ENCODE peak calls at places on chromosome 12, in four cellular contexts. One of them, this sample, is unnamed.

GRCh38 chr12:30796891-30797371 is 42.2 kb upstream of the CAPRIN2 start:
- DNase-seq in H1: peak
- DNase-seq in HepG2: no peak
- DNase-seq in K562: no peak
- DNase-seq in this sample: peak

GRCh38 chr12:59615392-59616165 is 19.8 kb downstream of the SLC16A7 start:
- DNase-seq in H1: no peak
- DNase-seq in HepG2: no peak
- DNase-seq in K562: no peak
- DNase-seq in this sample: no peak

GRCh38 chr12:52361553-52361952 is 5.7 kb downstream of the KRT85 start:
- DNase-seq in H1: no peak
- DNase-seq in HepG2: no peak
- DNase-seq in K562: no peak
- DNase-seq in this sample: no peak

GRCh38 chr12:77031745-77032144 is 33.6 kb downstream of the E2F7 start:
- DNase-seq in H1: no peak
- DNase-seq in HepG2: no peak
- DNase-seq in K562: no peak
- DNase-seq in this sample: peak

GRCh38 chr12:8123124-8123888 is at the start of gene CLEC4A:
- DNase-seq in H1: no peak
- DNase-seq in HepG2: no peak
- DNase-seq in K562: no peak
- DNase-seq in this sample: no peak

GRCh38 chr12:23721268-23721667 is 228.2 kb downstream of the SOX5 start:
- DNase-seq in H1: no peak
- DNase-seq in HepG2: no peak
- DNase-seq in K562: peak
- DNase-seq in this sample: no peak

GRCh38 chr12:122527478-122527944 is 462 bp downstream of the KNTC1 start:
- DNase-seq in H1: no peak
- DNase-seq in HepG2: no peak
- DNase-seq in K562: peak
- DNase-seq in this sample: peak

GRCh38 chr12:28316067-28316466 is 125.8 kb downstream of the CCDC91 start:
- DNase-seq in H1: no peak
- DNase-seq in HepG2: no peak
- DNase-seq in K562: no peak
- DNase-seq in this sample: no peak

GRCh38 chr12:4701863-4702262 is 18.3 kb upstream of the GALNT8 start:
- DNase-seq in H1: no peak
- DNase-seq in HepG2: no peak
- DNase-seq in K562: no peak
- DNase-seq in this sample: no peak

GRCh38 chr12:85057370-85057963 is 21.3 kb downstream of the LRRIQ1 start:
- DNase-seq in H1: peak
- DNase-seq in HepG2: peak
- DNase-seq in K562: peak
- DNase-seq in this sample: peak

GRCh38 chr12:47999816-48000215 is 4.5 kb downstream of the COL2A1 start:
- DNase-seq in H1: no peak
- DNase-seq in HepG2: no peak
- DNase-seq in K562: no peak
- DNase-seq in this sample: no peak

GRCh38 chr12:54173066-54173726 is 15.6 kb downstream of the SMUG1 start:
- DNase-seq in H1: peak
- DNase-seq in HepG2: no peak
- DNase-seq in K562: peak
- DNase-seq in this sample: peak

GRCh38 chr12:122421263-122421814 is 1.1 kb downstream of the CLIP1 start:
- DNase-seq in H1: no peak
- DNase-seq in HepG2: peak
- DNase-seq in K562: peak
- DNase-seq in this sample: peak

GRCh38 chr12:29562167-29562776 is 64.8 kb upstream of the OVCH1 start:
- DNase-seq in H1: no peak
- DNase-seq in HepG2: no peak
- DNase-seq in K562: no peak
- DNase-seq in this sample: no peak

GRCh38 chr12:51330186-51330585 is 6.2 kb upstream of the BIN2 start:
- DNase-seq in H1: no peak
- DNase-seq in HepG2: no peak
- DNase-seq in K562: no peak
- DNase-seq in this sample: no peak

GRCh38 chr12:20523658-20524057 is 155.3 kb downstream of the PDE3A start:
- DNase-seq in H1: no peak
- DNase-seq in HepG2: no peak
- DNase-seq in K562: no peak
- DNase-seq in this sample: no peak

GRCh38 chr12:25959069-25959961 is 833 bp downstream of the RASSF8 start:
- DNase-seq in H1: peak
- DNase-seq in HepG2: no peak
- DNase-seq in K562: no peak
- DNase-seq in this sample: peak

GRCh38 chr12:111764120-111764821 is 2.5 kb upstream of the ALDH2 start:
- DNase-seq in H1: no peak
- DNase-seq in HepG2: no peak
- DNase-seq in K562: no peak
- DNase-seq in this sample: no peak

GRCh38 chr12:88266851-88267360 is 124.8 kb downstream of the TMTC3 start:
- DNase-seq in H1: no peak
- DNase-seq in HepG2: no peak
- DNase-seq in K562: no peak
- DNase-seq in this sample: no peak

GRCh38 chr12:77115471-77115870 is 50.1 kb upstream of the E2F7 start:
- DNase-seq in H1: no peak
- DNase-seq in HepG2: no peak
- DNase-seq in K562: no peak
- DNase-seq in this sample: no peak

GRCh38 chr12:67747869-67748760 is 99.6 kb downstream of the DYRK2 start:
- DNase-seq in H1: no peak
- DNase-seq in HepG2: peak
- DNase-seq in K562: no peak
- DNase-seq in this sample: no peak

GRCh38 chr12:94616217-94616729 is 34.1 kb downstream of the TMCC3 start:
- DNase-seq in H1: no peak
- DNase-seq in HepG2: no peak
- DNase-seq in K562: peak
- DNase-seq in this sample: no peak

GRCh38 chr12:3303410-3304136 is 187.4 kb upstream of the PRMT8 start:
- DNase-seq in H1: peak
- DNase-seq in HepG2: peak
- DNase-seq in K562: no peak
- DNase-seq in this sample: peak

GRCh38 chr12:48788852-48789775 is at the start of gene ADCY6:
- DNase-seq in H1: peak
- DNase-seq in HepG2: peak
- DNase-seq in K562: peak
- DNase-seq in this sample: peak

GRCh38 chr12:124481257-124481750 is 86.1 kb downstream of the NCOR2 start:
- DNase-seq in H1: no peak
- DNase-seq in HepG2: peak
- DNase-seq in K562: no peak
- DNase-seq in this sample: no peak

GRCh38 chr12:84922721-84923120 is 10.1 kb upstream of the SLC6A15 start:
- DNase-seq in H1: no peak
- DNase-seq in HepG2: no peak
- DNase-seq in K562: no peak
- DNase-seq in this sample: no peak

GRCh38 chr12:66352197-66352596 is 49.9 kb downstream of the HELB start:
- DNase-seq in H1: peak
- DNase-seq in HepG2: peak
- DNase-seq in K562: no peak
- DNase-seq in this sample: peak

GRCh38 chr12:102756564-102756963 is 160.5 kb downstream of the PAH start:
- DNase-seq in H1: no peak
- DNase-seq in HepG2: no peak
- DNase-seq in K562: no peak
- DNase-seq in this sample: no peak

GRCh38 chr12:53602176-53602942 is 23.8 kb downstream of the ATF7 start:
- DNase-seq in H1: no peak
- DNase-seq in HepG2: no peak
- DNase-seq in K562: no peak
- DNase-seq in this sample: no peak

GRCh38 chr12:119631930-119632678 is 35.8 kb upstream of the PRKAB1 start:
- DNase-seq in H1: no peak
- DNase-seq in HepG2: peak
- DNase-seq in K562: no peak
- DNase-seq in this sample: no peak

GRCh38 chr12:20370001-20370381 is 1.7 kb downstream of the PDE3A start:
- DNase-seq in H1: peak
- DNase-seq in HepG2: no peak
- DNase-seq in K562: no peak
- DNase-seq in this sample: peak

GRCh38 chr12:25581067-25581466 is 28.0 kb upstream of the LMNTD1 start:
- DNase-seq in H1: no peak
- DNase-seq in HepG2: no peak
- DNase-seq in K562: no peak
- DNase-seq in this sample: no peak

GRCh38 chr12:30025317-30025716 is 241.6 kb upstream of the TMTC1 start:
- DNase-seq in H1: no peak
- DNase-seq in HepG2: no peak
- DNase-seq in K562: no peak
- DNase-seq in this sample: no peak

GRCh38 chr12:130919115-130919514 is 34.6 kb upstream of the ADGRD1 start:
- DNase-seq in H1: no peak
- DNase-seq in HepG2: no peak
- DNase-seq in K562: no peak
- DNase-seq in this sample: no peak

GRCh38 chr12:39368096-39368495 is 74.8 kb downstream of the KIF21A start:
- DNase-seq in H1: no peak
- DNase-seq in HepG2: no peak
- DNase-seq in K562: no peak
- DNase-seq in this sample: no peak

DNA sequence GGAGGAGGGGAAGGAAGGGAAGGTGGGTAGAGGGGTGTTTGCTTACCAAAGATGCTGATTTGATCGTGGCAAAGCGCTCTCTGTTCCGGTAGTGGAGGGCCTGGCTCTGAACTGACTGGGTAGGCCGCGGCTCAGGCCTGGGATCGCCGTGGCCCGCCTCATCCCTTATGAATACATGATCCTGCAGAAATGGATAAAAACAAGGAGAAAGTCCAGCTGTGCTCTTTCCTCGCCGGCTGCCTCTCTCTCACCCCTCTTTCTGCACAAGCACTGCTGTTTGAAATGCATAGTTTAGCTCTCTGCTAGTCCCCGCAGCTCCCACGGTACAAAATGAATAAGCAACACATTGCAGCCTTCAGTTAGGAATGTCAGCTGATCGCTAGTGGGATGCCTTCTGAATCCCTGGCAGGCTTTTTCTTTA is 53.8 kb downstream of the PEBP1 start:
- DNase-seq in H1: peak
- DNase-seq in HepG2: no peak
- DNase-seq in K562: no peak
- DNase-seq in this sample: peak
- H3K4me3 ChIP-seq in H1: no peak
- H3K4me3 ChIP-seq in HepG2: no peak
- H3K4me3 ChIP-seq in K562: no peak
- H3K4me3 ChIP-seq in this sample: peak

DNA sequence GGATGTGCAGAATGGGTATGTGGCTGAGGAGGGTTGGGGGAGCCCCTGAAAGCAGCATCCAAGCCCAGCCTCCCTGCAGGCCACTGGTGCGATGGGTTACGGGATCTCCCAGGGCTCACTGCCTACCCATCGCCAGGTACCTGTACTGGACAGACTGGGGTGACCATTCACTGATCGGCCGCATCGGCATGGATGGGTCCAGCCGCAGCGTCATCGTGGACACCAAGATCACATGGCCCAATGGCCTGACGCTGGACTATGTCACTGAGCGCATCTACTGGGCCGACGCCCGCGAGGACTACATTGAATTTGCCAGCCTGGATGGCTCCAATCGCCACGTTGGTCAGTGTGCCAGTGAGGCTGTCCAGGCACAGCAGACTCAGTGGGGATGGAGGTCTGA is 18.3 kb upstream of the NXPH4 start:
- DNase-seq in H1: no peak
- DNase-seq in HepG2: no peak
- DNase-seq in K562: no peak
- DNase-seq in this sample: no peak
- H2AFZ ChIP-seq in H1: no peak
- H2AFZ ChIP-seq in HepG2: no peak
- H2AFZ ChIP-seq in K562: no peak
- H2AFZ ChIP-seq in this sample: no peak

GRCh38 chr12:41621288-41621687 is 433.2 kb downstream of the PDZRN4 start:
- DNase-seq in H1: no peak
- DNase-seq in HepG2: no peak
- DNase-seq in K562: no peak
- DNase-seq in this sample: no peak

GRCh38 chr12:41619705-41620104 is 431.6 kb downstream of the PDZRN4 start:
- DNase-seq in H1: no peak
- DNase-seq in HepG2: no peak
- DNase-seq in K562: no peak
- DNase-seq in this sample: no peak

GRCh38 chr12:41629606-41630005 is 441.5 kb downstream of the PDZRN4 start:
- DNase-seq in H1: no peak
- DNase-seq in HepG2: no peak
- DNase-seq in K562: no peak
- DNase-seq in this sample: no peak

GRCh38 chr12:41624571-41624970 is 436.5 kb downstream of the PDZRN4 start:
- DNase-seq in H1: no peak
- DNase-seq in HepG2: no peak
- DNase-seq in K562: no peak
- DNase-seq in this sample: no peak
- TF ChIP-seq CHD2 in H1: no peak
- TF ChIP-seq CHD2 in HepG2: no peak
- TF ChIP-seq CHD2 in K562: no peak
- TF ChIP-seq CHD2 in this sample: no peak

GRCh38 chr12:6826734-6827436 is 1.3 kb upstream of the P3H3 start:
- DNase-seq in H1: no peak
- DNase-seq in HepG2: no peak
- DNase-seq in K562: no peak
- DNase-seq in this sample: no peak
- H3K4me3 ChIP-seq in H1: no peak
- H3K4me3 ChIP-seq in HepG2: peak
- H3K4me3 ChIP-seq in K562: no peak
- H3K4me3 ChIP-seq in this sample: no peak